ENCODE peak calls at places on chromosomes 16 and 17, in six cellular contexts. Y is H1, B is A549, T is endothelial cell of umbilical vein, S is HepG2, X is K562. W is an unnamed sample.

GRCh38 chr17:21166599-21167265 is 40.0 kb downstream of the DHRS7B start:
- DNase-seq in X (no peak), B (no peak), Y (no peak), T (no peak), S (no peak), W (no peak)

GRCh38 chr17:47785538-47786123 is 36.0 kb downstream of the OSBPL7 start:
- DNase-seq in Y (peak), X (peak), B (no peak), T (peak), S (peak), W (peak)

GRCh38 chr17:75010683-75011406 is 1.6 kb upstream of the MRPL58 start:
- DNase-seq in X (peak), Y (no peak), T (peak), S (peak), B (no peak), W (peak)

GRCh38 chr17:77504652-77505459 is 364.1 kb downstream of the SEC14L1 start:
- DNase-seq in S (no peak), T (no peak), Y (no peak), B (no peak), X (no peak), W (peak)

GRCh38 chr17:49225554-49226236 is 4.9 kb downstream of the PHOSPHO1 start:
- DNase-seq in X (no peak), B (no peak), T (no peak), Y (no peak), S (no peak), W (no peak)

GRCh38 chr17:16352303-16352837 is 899 bp downstream of the CENPV start:
- DNase-seq in B (peak), S (peak), Y (peak), X (peak), T (peak), W (peak)

GRCh38 chr16:87465306-87465705 is 27.5 kb downstream of the ZCCHC14 start:
- DNase-seq in T (peak), B (no peak), Y (no peak), S (peak), X (peak), W (no peak)

GRCh38 chr17:72182256-72182890 is 61.6 kb downstream of the SOX9 start:
- DNase-seq in Y (no peak), X (no peak), B (peak), T (no peak), S (peak), W (no peak)

GRCh38 chr17:17694229-17695081 is 13.2 kb downstream of the RAI1 start:
- DNase-seq in X (peak), Y (peak), S (peak), B (peak), T (peak), W (peak)

GRCh38 chr17:2282297-2282873 is 21.2 kb downstream of the SMG6 start:
- DNase-seq in S (peak), Y (no peak), B (peak), X (peak), T (peak), W (no peak)

GRCh38 chr17:47929218-47930000 is 12.0 kb upstream of the PNPO start:
- DNase-seq in S (no peak), B (no peak), T (no peak), Y (no peak), X (no peak), W (no peak)

GRCh38 chr17:77375917-77376651 is 235.3 kb downstream of the SEC14L1 start:
- DNase-seq in Y (no peak), T (no peak), B (no peak), S (no peak), X (no peak), W (no peak)

GRCh38 chr17:45221081-45221996 is at the start of gene FMNL1:
- DNase-seq in Y (peak), B (no peak), S (no peak), X (peak), T (no peak), W (peak)

GRCh38 chr16:83005653-83006160 is 378.9 kb downstream of the CDH13 start:
- DNase-seq in S (no peak), X (no peak), B (no peak), Y (no peak), T (no peak), W (no peak)
- TF ChIP-seq JUN in S (no peak), X (no peak), B (no peak), Y (no peak), T (no peak), W (no peak)

GRCh38 chr17:73707358-73707757 is 63.1 kb upstream of the SDK2 start:
- DNase-seq in X (no peak), S (no peak), B (no peak), Y (no peak), T (no peak), W (no peak)

GRCh38 chr17:73706428-73706827 is 62.2 kb upstream of the SDK2 start:
- DNase-seq in Y (no peak), X (no peak), S (no peak), T (no peak), B (no peak), W (no peak)

GRCh38 chr17:73706858-73707257 is 62.6 kb upstream of the SDK2 start:
- DNase-seq in S (no peak), B (no peak), Y (no peak), T (no peak), X (no peak), W (no peak)

GRCh38 chr17:73703917-73704316 is 59.7 kb upstream of the SDK2 start:
- DNase-seq in Y (no peak), T (no peak), B (no peak), X (no peak), S (no peak), W (no peak)

GRCh38 chr17:73705594-73705993 is 61.3 kb upstream of the SDK2 start:
- DNase-seq in B (peak), S (no peak), X (no peak), Y (no peak), T (no peak), W (no peak)
- TF ChIP-seq JUN in B (no peak), S (no peak), X (no peak), Y (no peak), T (no peak), W (no peak)

DNA sequence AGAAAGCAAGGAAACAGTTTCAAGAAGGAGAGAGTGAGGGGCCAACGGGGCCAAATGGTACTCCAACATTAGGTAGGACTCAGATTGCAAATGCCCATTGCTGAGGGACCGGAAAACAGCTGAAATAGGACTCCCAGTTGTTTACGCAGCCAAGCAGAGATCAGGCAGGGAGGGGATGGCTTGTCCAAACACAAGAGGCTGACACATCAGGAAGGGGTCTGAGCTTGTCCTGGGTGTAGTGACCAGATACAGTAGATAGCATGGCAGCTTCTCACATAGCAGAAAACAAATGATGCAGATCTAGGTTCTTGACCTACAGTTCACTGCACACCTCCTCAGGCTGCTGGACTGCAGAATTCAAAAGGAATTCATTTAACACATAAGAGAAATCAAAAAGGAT is 74.4 kb upstream of the MYOCD start:
- DNase-seq in X (no peak), Y (no peak), B (no peak), S (no peak), T (no peak), W (no peak)
- TF ChIP-seq JUN in X (no peak), Y (no peak), B (no peak), S (no peak), T (no peak), W (no peak)

GRCh38 chr17:76053230-76054111 is 18.8 kb downstream of the SRP68 start:
- DNase-seq in X (peak), T (peak), S (no peak), B (peak), Y (no peak), W (no peak)
- TF ChIP-seq JUN in X (no peak), T (peak), S (no peak), B (no peak), Y (no peak), W (no peak)

GRCh38 chr16:30541502-30542329 is 7.1 kb upstream of the ZNF747 start:
- DNase-seq in B (no peak), X (no peak), Y (no peak), S (peak), T (peak), W (no peak)

GRCh38 chr16:30548392-30549255 is 9.6 kb downstream of the ZNF764 start:
- DNase-seq in X (no peak), Y (no peak), T (no peak), B (no peak), S (no peak), W (no peak)

GRCh38 chr16:30543067-30543466 is 8.4 kb upstream of the ZNF747 start:
- DNase-seq in B (no peak), S (no peak), T (no peak), Y (no peak), X (no peak), W (no peak)

GRCh38 chr16:30551781-30552180 is 6.4 kb downstream of the ZNF764 start:
- DNase-seq in B (no peak), S (no peak), T (no peak), Y (no peak), X (no peak), W (no peak)

DNA sequence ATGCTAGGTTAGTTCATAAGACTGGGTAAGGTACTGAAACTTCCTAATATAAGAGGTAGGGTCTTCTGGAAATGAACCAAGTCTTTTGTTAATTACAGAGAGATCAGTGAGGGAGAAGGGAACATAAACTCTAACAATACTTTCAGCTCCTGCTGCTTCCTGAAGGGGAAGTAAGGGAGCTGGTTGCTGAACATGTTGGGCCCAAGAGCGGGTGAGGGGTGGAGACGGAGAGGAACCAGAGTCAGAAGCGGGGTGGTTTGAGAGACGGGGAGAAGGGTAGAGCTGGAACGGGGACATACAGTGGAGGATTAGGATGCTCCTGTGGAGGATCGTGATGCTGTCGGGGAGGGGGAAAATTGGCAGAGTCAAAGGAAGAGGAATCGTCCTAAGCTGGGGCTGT is 11.5 kb upstream of the ZNF747 start:
- DNase-seq in S (no peak), Y (no peak), X (no peak), B (no peak), T (no peak), W (no peak)
- TF ChIP-seq JUN in S (no peak), Y (no peak), X (no peak), B (no peak), T (no peak), W (no peak)

GRCh38 chr16:31874354-31875111 is 926 bp downstream of the ZNF267 start:
- DNase-seq in T (peak), B (peak), X (peak), Y (no peak), S (peak), W (no peak)

GRCh38 chr16:31876955-31877828 is 3.6 kb downstream of the ZNF267 start:
- DNase-seq in B (no peak), Y (no peak), T (peak), X (no peak), S (peak), W (no peak)

GRCh38 chr16:31873556-31874353 is at the start of gene ZNF267:
- DNase-seq in S (peak), T (peak), X (peak), B (peak), Y (peak), W (peak)

GRCh38 chr16:31877876-31878642 is 4.5 kb downstream of the ZNF267 start:
- DNase-seq in B (no peak), T (no peak), S (no peak), X (no peak), Y (no peak), W (no peak)

GRCh38 chr16:31875112-31875803 is 1.7 kb downstream of the ZNF267 start:
- DNase-seq in Y (no peak), S (no peak), X (peak), B (no peak), T (peak), W (no peak)
- TF ChIP-seq JUN in Y (no peak), S (no peak), X (no peak), B (no peak), T (no peak), W (no peak)

DNA sequence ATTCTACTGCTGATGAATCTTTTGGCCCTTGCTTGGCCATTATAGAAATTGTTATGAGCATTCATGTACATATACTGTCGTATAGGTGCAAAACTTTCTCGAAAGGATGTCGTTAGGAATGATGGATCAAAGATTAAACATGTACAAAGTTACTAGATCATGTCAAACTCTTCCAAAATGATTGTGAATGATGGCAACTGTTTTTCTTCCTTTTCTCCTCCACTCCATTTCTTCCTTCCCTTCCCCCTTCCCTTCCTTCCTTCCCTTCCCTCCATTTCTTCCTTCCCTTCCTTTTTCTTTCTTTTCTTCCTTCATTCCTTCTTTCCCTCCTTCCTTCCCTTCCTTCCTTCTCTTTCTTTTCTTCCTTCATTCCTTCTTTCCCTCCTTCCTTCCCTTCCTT is 973.9 kb downstream of the CDH11 start:
- DNase-seq in T (no peak), X (no peak), B (no peak), S (no peak), Y (no peak), W (no peak)
- TF ChIP-seq JUN in T (no peak), X (no peak), B (no peak), S (no peak), Y (no peak), W (no peak)

DNA sequence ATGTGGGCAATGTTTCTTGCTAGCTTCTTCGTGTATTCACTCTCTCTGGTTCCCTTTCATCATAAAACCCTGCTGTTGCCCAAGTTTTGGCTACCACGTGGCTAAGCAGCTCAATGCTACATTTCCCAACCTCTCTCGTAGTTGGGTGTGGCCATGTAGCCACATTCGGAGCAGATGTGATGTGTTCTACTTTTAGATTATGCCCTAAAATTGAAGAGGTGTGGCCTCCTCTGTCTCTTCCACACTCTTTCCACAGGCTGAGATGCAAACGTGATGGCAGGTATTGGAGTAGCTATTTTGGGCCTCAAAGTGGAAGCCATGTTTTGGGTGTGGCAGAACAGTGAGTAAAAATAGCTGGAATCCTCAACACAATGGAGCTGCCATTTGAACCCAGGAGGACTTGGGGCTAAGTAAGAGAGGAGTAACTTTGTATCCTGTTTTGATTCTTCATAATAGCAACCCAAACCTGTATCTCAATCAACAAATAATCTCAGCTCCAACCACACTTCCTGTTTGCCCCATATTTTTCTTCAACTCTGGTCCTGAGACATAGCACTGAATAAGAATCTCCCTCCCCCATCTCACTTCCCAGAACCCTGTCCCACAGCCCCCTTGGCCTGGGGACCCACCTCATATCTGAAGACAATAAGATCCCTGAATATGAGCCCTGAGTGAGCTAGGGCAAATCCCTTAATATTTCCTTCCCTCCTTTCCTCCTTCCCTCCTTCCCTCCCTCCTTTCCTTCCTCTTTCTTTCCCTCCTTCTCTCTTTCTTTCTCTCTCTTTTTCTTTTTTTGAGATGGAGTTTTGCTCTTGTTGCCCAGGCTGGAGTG is 4.0 kb downstream of the NUPR1 start:
- DNase-seq in Y (no peak), X (no peak), T (no peak), B (no peak), S (no peak), W (no peak)
- TF ChIP-seq JUN in Y (no peak), X (no peak), T (no peak), B (no peak), S (no peak), W (no peak)

GRCh38 chr16:26664086-26664485 is 402.6 kb upstream of the C16orf82 start:
- DNase-seq in Y (no peak), B (no peak), S (no peak), X (no peak), T (no peak), W (no peak)

GRCh38 chr16:26667271-26667703 is 399.4 kb upstream of the C16orf82 start:
- DNase-seq in S (no peak), B (no peak), T (no peak), Y (peak), X (no peak), W (peak)

GRCh38 chr16:26666486-26666885 is 400.2 kb upstream of the C16orf82 start:
- DNase-seq in X (no peak), T (no peak), S (no peak), B (no peak), Y (no peak), W (no peak)

GRCh38 chr16:26665166-26665939 is 401.4 kb upstream of the C16orf82 start:
- DNase-seq in Y (no peak), B (no peak), T (no peak), S (no peak), X (no peak), W (no peak)

DNA sequence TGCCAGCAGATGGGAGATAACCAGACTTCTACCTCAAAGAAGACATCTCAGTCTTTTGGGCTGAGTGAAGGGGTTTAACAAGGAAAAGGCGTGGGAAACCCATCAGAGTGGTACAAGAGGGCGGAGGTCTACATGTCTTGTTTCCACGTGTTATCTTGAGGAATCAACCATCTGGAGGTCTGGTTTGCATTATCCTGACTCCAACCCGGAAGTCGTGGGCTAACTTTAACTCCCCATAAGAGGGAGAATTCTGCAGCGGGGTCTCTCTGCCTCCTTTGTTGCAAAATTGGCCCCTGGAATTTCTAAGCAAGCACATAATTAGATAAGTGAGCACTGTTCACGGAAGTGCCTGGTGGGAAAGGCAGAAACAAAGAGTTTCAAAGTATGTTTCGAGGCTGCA is 398.7 kb upstream of the C16orf82 start:
- DNase-seq in B (no peak), T (no peak), S (no peak), Y (no peak), X (no peak), W (no peak)
- TF ChIP-seq JUN in B (no peak), T (no peak), S (no peak), Y (no peak), X (no peak), W (no peak)

W was measured in WTC11.